ENCODE peak calls at places on chromosome 10, in ten cellular contexts. U is stimulated activated CD4-positive, alpha-beta T cell treated with anti-CD3 and anti-CD28 coated beads, Interleukin-15, amount 100 ng/mL, for 1 hour; J is Daoy; G is AG20443; X is amygdala; L is C1 segment of cervical spinal cord; Y is iPS DF 6.9; W is NAMALWA; A is brain microvascular endothelial cell; V is stimulated activated CD8-positive, alpha-beta memory T cell treated with anti-CD3 and anti-CD28 coated beads, Interleukin-15, amount 100 ng/mL, for 24 hours. K is an unnamed sample.

GRCh38 chr10:87763086-87763861 is 54.8 kb downstream of the ATAD1 start:
- DNase-seq in U (no peak), J (no peak), G (no peak), X (no peak), L (no peak), Y (no peak), W (no peak), A (no peak), V (no peak), K (no peak)

GRCh38 chr10:98407744-98408241 is 7.2 kb downstream of the PYROXD2 start:
- DNase-seq in U (no peak), J (no peak), G (no peak), X (no peak), L (no peak), Y (no peak), W (no peak), A (no peak), V (no peak), K (no peak)

GRCh38 chr10:26931223-26931622 is 70.5 kb upstream of the ABI1 start:
- DNase-seq in U (no peak), J (no peak), G (peak; percentile 26), X (no peak), L (no peak), Y (no peak), W (no peak), A (no peak), V (no peak), K (no peak)

GRCh38 chr10:63887026-63887589 is 365.9 kb downstream of the REEP3 start:
- DNase-seq in U (no peak), J (peak; percentile 1), G (no peak), X (no peak), L (no peak), Y (peak; percentile 63), W (no peak), A (no peak), V (no peak), K (no peak)

GRCh38 chr10:60335708-60336107 is 54.0 kb downstream of the ANK3 start:
- DNase-seq in U (no peak), J (peak; percentile 7), G (no peak), X (no peak), L (no peak), Y (no peak), W (peak; percentile 15), A (no peak), V (no peak), K (no peak)

GRCh38 chr10:91462423-91462822 is 52.3 kb downstream of the HECTD2 start:
- DNase-seq in U (no peak), J (no peak), G (no peak), X (no peak), L (no peak), Y (no peak), W (no peak), A (peak; percentile 35), V (no peak), K (no peak)

GRCh38 chr10:5948999-5949759 is 28.2 kb downstream of the IL15RA start:
- DNase-seq in U (no peak), J (peak; percentile 44), G (peak; percentile 59), X (no peak), L (no peak), Y (peak; percentile 41), W (peak; percentile 15), A (peak; percentile 57), V (no peak), K (peak; percentile 60)

GRCh38 chr10:88499569-88500470 is 83.3 kb downstream of the RNLS start:
- DNase-seq in U (no peak), J (peak; percentile 1), G (peak; percentile 15), X (no peak), L (no peak), Y (no peak), W (no peak), A (no peak), V (no peak), K (peak; percentile 30)

GRCh38 chr10:74825371-74826141 is 844 bp upstream of the KAT6B start:
- DNase-seq in U (peak; percentile 36), J (no peak), G (peak; percentile 84), X (no peak), L (peak; percentile 36), Y (no peak), W (no peak), A (no peak), V (no peak), K (peak; percentile 6)

GRCh38 chr10:130174343-130174742 is 38.2 kb downstream of the GLRX3 start:
- DNase-seq in U (no peak), J (no peak), G (no peak), X (no peak), L (no peak), Y (no peak), W (no peak), A (no peak), V (no peak), K (no peak)

GRCh38 chr10:102400598-102401321 is 5.3 kb downstream of the NFKB2 start:
- DNase-seq in U (no peak), J (no peak), G (no peak), X (no peak), L (no peak), Y (no peak), W (no peak), A (no peak), V (no peak), K (no peak)

GRCh38 chr10:115129752-115130151 is 36.6 kb downstream of the ATRNL1 start:
- DNase-seq in U (no peak), J (no peak), G (peak; percentile 14), X (no peak), L (no peak), Y (no peak), W (peak; percentile 54), A (no peak), V (no peak), K (peak; percentile 49)